ENCODE peak calls at places on chromosomes 16 and 17, in four cellular contexts. One of them, this sample, is unnamed.

GRCh38 chr17:74210191-74211140 is 2.9 kb upstream of the TTYH2 start:
- DNase-seq in choroid plexus epithelial cell: peak; percentile 75
- DNase-seq in PC-9: peak; percentile 62
- DNase-seq in Calu3: peak; percentile 84
- DNase-seq in this sample: peak; percentile 74

GRCh38 chr17:29617481-29618271 is 5.0 kb downstream of the CORO6 start:
- DNase-seq in choroid plexus epithelial cell: peak; percentile 84
- DNase-seq in PC-9: no peak
- DNase-seq in Calu3: peak; percentile 90
- DNase-seq in this sample: peak; percentile 87

GRCh38 chr17:78154903-78155811 is 9.0 kb downstream of the C17orf99 start:
- DNase-seq in choroid plexus epithelial cell: no peak
- DNase-seq in PC-9: no peak
- DNase-seq in Calu3: no peak
- DNase-seq in this sample: no peak

GRCh38 chr17:50122945-50123344 is 7.0 kb downstream of the SAMD14 start:
- DNase-seq in choroid plexus epithelial cell: no peak
- DNase-seq in PC-9: no peak
- DNase-seq in Calu3: no peak
- DNase-seq in this sample: no peak

GRCh38 chr17:28523186-28523585 is 17.0 kb downstream of the FOXN1 start:
- DNase-seq in choroid plexus epithelial cell: no peak
- DNase-seq in PC-9: no peak
- DNase-seq in Calu3: no peak
- DNase-seq in this sample: no peak

GRCh38 chr17:30450125-30451027 is 26.8 kb upstream of the GOSR1 start:
- DNase-seq in choroid plexus epithelial cell: peak; percentile 72
- DNase-seq in PC-9: peak; percentile 94
- DNase-seq in Calu3: peak; percentile 6
- DNase-seq in this sample: no peak

GRCh38 chr16:81997738-81998137 is 13.5 kb downstream of the SDR42E1 start:
- DNase-seq in choroid plexus epithelial cell: peak; percentile 84
- DNase-seq in PC-9: peak; percentile 66
- DNase-seq in Calu3: peak; percentile 58
- DNase-seq in this sample: no peak

GRCh38 chr17:18921912-18922451 is 30.0 kb upstream of the SLC5A10 start:
- DNase-seq in choroid plexus epithelial cell: peak; percentile 39
- DNase-seq in PC-9: no peak
- DNase-seq in Calu3: peak; percentile 39
- DNase-seq in this sample: no peak

GRCh38 chr17:8401107-8401506 is 3.5 kb upstream of the RNF222 start:
- DNase-seq in choroid plexus epithelial cell: no peak
- DNase-seq in PC-9: no peak
- DNase-seq in Calu3: no peak
- DNase-seq in this sample: no peak

GRCh38 chr17:40548982-40549680 is 16.1 kb downstream of the CCR7 start:
- DNase-seq in choroid plexus epithelial cell: peak; percentile 97
- DNase-seq in PC-9: peak; percentile 91
- DNase-seq in Calu3: peak; percentile 94
- DNase-seq in this sample: peak; percentile 50

GRCh38 chr16:24980077-24980793 is 34.9 kb downstream of the ARHGAP17 start:
- DNase-seq in choroid plexus epithelial cell: no peak
- DNase-seq in PC-9: peak; percentile 78
- DNase-seq in Calu3: peak; percentile 28
- DNase-seq in this sample: no peak

GRCh38 chr17:78257810-78258322 is 26.4 kb downstream of the TMEM235 start:
- DNase-seq in choroid plexus epithelial cell: peak; percentile 97
- DNase-seq in PC-9: no peak
- DNase-seq in Calu3: peak; percentile 41
- DNase-seq in this sample: peak; percentile 38

GRCh38 chr17:48728232-48729231 is at the start of gene HOXB13:
- DNase-seq in choroid plexus epithelial cell: no peak
- DNase-seq in PC-9: no peak
- DNase-seq in Calu3: peak; percentile 70
- DNase-seq in this sample: peak; percentile 37

GRCh38 chr16:29994613-29995329 is 646 bp downstream of the HIRIP3 start:
- DNase-seq in choroid plexus epithelial cell: peak; percentile 42
- DNase-seq in PC-9: peak; percentile 81
- DNase-seq in Calu3: peak; percentile 88
- DNase-seq in this sample: peak; percentile 78

GRCh38 chr17:17108681-17109049 is 66.4 kb downstream of the MPRIP start:
- DNase-seq in choroid plexus epithelial cell: no peak
- DNase-seq in PC-9: no peak
- DNase-seq in Calu3: no peak
- DNase-seq in this sample: peak; percentile 57

GRCh38 chr16:85679870-85680269 is 8.9 kb downstream of the GINS2 start:
- DNase-seq in choroid plexus epithelial cell: no peak
- DNase-seq in PC-9: no peak
- DNase-seq in Calu3: no peak
- DNase-seq in this sample: no peak

GRCh38 chr16:89410794-89411309 is 79.5 kb downstream of the ANKRD11 start:
- DNase-seq in choroid plexus epithelial cell: peak; percentile 98
- DNase-seq in PC-9: no peak
- DNase-seq in Calu3: peak; percentile 43
- DNase-seq in this sample: peak; percentile 89

GRCh38 chr17:81263371-81264181 is 24.5 kb downstream of the NDUFAF8 start:
- DNase-seq in choroid plexus epithelial cell: no peak
- DNase-seq in PC-9: no peak
- DNase-seq in Calu3: no peak
- DNase-seq in this sample: no peak

GRCh38 chr16:14180431-14181059 is 109.4 kb downstream of the MRTFB start:
- DNase-seq in choroid plexus epithelial cell: peak; percentile 5
- DNase-seq in PC-9: no peak
- DNase-seq in Calu3: no peak
- DNase-seq in this sample: no peak

GRCh38 chr16:80367037-80367658 is 173.6 kb upstream of the DYNLRB2 start:
- DNase-seq in choroid plexus epithelial cell: no peak
- DNase-seq in PC-9: no peak
- DNase-seq in Calu3: no peak
- DNase-seq in this sample: no peak

GRCh38 chr16:80372341-80372740 is 168.5 kb upstream of the DYNLRB2 start:
- DNase-seq in choroid plexus epithelial cell: no peak
- DNase-seq in PC-9: no peak
- DNase-seq in Calu3: no peak
- DNase-seq in this sample: no peak

GRCh38 chr16:80369138-80369537 is 171.7 kb upstream of the DYNLRB2 start:
- DNase-seq in choroid plexus epithelial cell: no peak
- DNase-seq in PC-9: no peak
- DNase-seq in Calu3: no peak
- DNase-seq in this sample: no peak

GRCh38 chr16:80366023-80366422 is 174.8 kb upstream of the DYNLRB2 start:
- DNase-seq in choroid plexus epithelial cell: no peak
- DNase-seq in PC-9: no peak
- DNase-seq in Calu3: no peak
- DNase-seq in this sample: no peak

DNA sequence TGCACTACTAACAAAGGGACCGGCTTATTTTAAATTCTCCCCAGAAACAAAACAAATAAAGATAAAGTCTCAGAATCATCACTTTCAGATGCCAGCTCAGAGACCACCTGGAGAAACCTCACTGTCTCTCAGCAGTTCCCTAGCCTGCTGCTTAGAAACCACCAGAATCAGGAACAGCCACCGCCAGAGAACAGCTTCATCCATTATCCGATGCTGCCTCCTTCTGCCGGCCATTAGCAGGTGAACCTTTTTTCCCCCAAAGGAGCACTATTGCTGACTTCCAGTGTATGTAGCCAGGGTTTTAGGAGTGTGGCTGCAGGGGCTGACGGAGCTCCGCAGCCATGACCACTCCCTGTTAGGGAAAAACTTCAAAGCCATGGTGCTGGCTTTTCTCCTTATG is 171.2 kb upstream of the DYNLRB2 start:
- DNase-seq in choroid plexus epithelial cell: peak; percentile 81
- DNase-seq in PC-9: no peak
- DNase-seq in Calu3: peak; percentile 22
- DNase-seq in this sample: peak; percentile 55
- TF ChIP-seq CTCF in choroid plexus epithelial cell: peak; percentile 91
- TF ChIP-seq CTCF in PC-9: peak; percentile 48
- TF ChIP-seq CTCF in Calu3: peak; percentile 29
- TF ChIP-seq CTCF in this sample: no peak

DNA sequence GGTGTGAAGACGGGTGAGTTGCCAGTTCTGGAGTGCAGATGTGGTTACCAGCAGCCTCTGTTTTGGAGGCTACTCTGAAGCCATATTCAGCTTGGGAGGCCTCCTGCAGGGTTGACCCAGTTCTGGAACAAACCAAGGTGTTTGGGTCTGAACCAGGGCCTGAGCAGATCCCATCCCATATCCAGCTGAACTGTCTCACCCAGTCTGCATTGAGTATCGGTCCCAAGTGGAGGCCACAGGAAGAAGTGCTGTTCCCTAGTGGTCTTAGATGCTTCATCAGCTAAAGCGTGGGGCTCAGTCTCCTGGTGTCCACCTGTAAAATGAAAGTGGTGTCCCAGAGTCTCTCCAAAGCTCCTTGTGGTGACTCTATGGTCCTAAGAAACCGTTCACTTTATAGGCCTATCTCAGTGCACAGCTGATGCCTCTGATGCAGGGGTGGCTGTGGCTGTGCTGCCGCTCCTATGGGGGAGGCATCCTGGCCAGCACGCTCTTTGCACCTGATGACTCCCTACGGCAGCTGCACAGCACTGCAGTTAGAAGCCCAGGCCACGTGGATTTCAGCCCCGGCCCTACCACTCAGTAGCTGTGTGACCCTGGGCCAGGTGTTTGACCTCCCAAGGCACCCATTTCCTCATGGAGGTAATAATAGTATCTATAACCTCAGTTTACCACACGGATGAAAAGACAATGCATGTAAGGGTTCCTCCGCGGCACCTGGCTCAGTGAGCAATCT is 21.0 kb downstream of the CBX4 start:
- DNase-seq in choroid plexus epithelial cell: no peak
- DNase-seq in PC-9: no peak
- DNase-seq in Calu3: no peak
- DNase-seq in this sample: no peak
- TF ChIP-seq CTCF in choroid plexus epithelial cell: no peak
- TF ChIP-seq CTCF in PC-9: no peak
- TF ChIP-seq CTCF in Calu3: no peak
- TF ChIP-seq CTCF in this sample: no peak

DNA sequence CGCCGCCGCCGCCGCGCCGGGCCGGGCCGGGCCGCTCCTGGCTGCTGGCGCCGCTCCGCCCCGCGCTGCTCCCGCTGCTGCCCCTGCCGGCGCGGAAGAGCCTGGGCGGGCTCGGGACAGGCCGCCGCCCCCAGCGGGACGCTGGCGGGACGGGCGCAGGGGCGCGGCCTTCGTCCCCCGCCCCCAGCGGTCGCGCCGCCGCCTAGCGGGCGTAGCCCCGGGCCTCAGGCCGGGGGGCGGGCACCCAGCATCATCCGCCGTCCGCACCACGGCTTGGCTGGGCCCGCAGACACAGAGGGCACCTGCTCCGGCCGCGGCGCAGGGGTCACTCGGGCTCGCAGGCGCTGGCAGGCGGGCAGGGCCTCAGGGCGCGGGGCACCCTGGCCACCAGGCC is at the start of gene AMFR:
- DNase-seq in choroid plexus epithelial cell: peak; percentile 70
- DNase-seq in PC-9: peak; percentile 57
- DNase-seq in Calu3: peak; percentile 88
- DNase-seq in this sample: peak; percentile 72
- TF ChIP-seq CTCF in choroid plexus epithelial cell: no peak
- TF ChIP-seq CTCF in PC-9: no peak
- TF ChIP-seq CTCF in Calu3: peak; percentile 66
- TF ChIP-seq CTCF in this sample: peak; percentile 31

DNA sequence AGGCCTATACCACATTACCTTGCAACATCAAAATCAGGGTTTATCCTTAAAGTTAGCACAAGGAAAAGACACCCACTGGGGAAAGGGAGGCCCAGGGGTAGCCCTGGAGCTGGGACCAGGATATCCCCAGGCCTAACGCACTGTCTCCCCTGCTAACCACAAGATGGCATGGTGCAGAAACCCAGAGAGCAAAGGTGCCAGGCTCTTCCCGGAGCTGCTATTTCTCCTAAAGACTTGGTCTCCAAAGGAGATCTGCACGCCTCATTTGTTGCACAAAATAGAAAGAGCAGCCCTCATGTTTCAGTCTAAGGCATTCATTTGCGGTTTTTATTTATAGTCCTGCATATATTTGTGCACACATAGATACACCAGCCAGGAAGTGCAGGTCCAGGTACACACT is 408.6 kb downstream of the SOX9 start:
- DNase-seq in choroid plexus epithelial cell: no peak
- DNase-seq in PC-9: no peak
- DNase-seq in Calu3: no peak
- DNase-seq in this sample: no peak
- TF ChIP-seq CTCF in choroid plexus epithelial cell: no peak
- TF ChIP-seq CTCF in PC-9: no peak
- TF ChIP-seq CTCF in Calu3: no peak
- TF ChIP-seq CTCF in this sample: no peak

GRCh38 chr16:8934601-8935000 is 29.1 kb downstream of the USP7 start:
- DNase-seq in choroid plexus epithelial cell: no peak
- DNase-seq in PC-9: no peak
- DNase-seq in Calu3: no peak
- DNase-seq in this sample: no peak

GRCh38 chr16:8937803-8938202 is 25.9 kb downstream of the USP7 start:
- DNase-seq in choroid plexus epithelial cell: no peak
- DNase-seq in PC-9: peak; percentile 72
- DNase-seq in Calu3: no peak
- DNase-seq in this sample: no peak

GRCh38 chr16:8936421-8936820 is 27.3 kb downstream of the USP7 start:
- DNase-seq in choroid plexus epithelial cell: peak; percentile 58
- DNase-seq in PC-9: peak; percentile 59
- DNase-seq in Calu3: peak; percentile 86
- DNase-seq in this sample: peak; percentile 59

GRCh38 chr16:8931864-8932263 is 31.8 kb downstream of the USP7 start:
- DNase-seq in choroid plexus epithelial cell: peak; percentile 74
- DNase-seq in PC-9: no peak
- DNase-seq in Calu3: peak; percentile 54
- DNase-seq in this sample: peak; percentile 51

GRCh38 chr16:8935989-8936388 is 27.7 kb downstream of the USP7 start:
- DNase-seq in choroid plexus epithelial cell: peak; percentile 13
- DNase-seq in PC-9: no peak
- DNase-seq in Calu3: peak; percentile 9
- DNase-seq in this sample: no peak
- TF ChIP-seq CTCF in choroid plexus epithelial cell: peak; percentile 43
- TF ChIP-seq CTCF in PC-9: no peak
- TF ChIP-seq CTCF in Calu3: no peak
- TF ChIP-seq CTCF in this sample: no peak

GRCh38 chr17:7014261-7014994 is 2.0 kb downstream of the RNASEK start:
- DNase-seq in choroid plexus epithelial cell: peak; percentile 98
- DNase-seq in PC-9: peak; percentile 91
- DNase-seq in Calu3: peak; percentile 93
- DNase-seq in this sample: peak; percentile 99
- TF ChIP-seq CTCF in choroid plexus epithelial cell: peak; percentile 55
- TF ChIP-seq CTCF in PC-9: peak; percentile 72
- TF ChIP-seq CTCF in Calu3: peak; percentile 47
- TF ChIP-seq CTCF in this sample: peak; percentile 46

DNA sequence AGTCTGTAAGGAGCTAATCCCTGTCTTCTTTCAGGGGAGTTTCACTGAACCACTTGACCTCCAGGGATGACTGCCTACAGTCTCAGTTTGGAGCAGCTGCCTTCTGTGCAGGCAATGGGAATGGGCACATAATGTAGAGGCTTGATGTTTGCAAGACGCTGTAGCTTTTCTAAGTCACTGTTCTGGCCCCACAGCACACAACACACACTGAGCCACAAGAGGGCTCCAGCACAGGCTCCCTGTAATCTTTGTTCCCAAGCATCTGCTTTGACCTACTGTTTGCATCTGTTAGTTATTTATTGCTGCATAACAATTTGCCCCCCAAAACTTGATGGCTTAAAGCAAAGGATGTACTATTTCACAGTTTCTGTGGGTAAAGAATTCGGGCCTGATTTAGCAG is 419.0 kb upstream of the ASIC2 start:
- DNase-seq in choroid plexus epithelial cell: no peak
- DNase-seq in PC-9: no peak
- DNase-seq in Calu3: no peak
- DNase-seq in this sample: no peak
- TF ChIP-seq CTCF in choroid plexus epithelial cell: no peak
- TF ChIP-seq CTCF in PC-9: no peak
- TF ChIP-seq CTCF in Calu3: no peak
- TF ChIP-seq CTCF in this sample: no peak